ENCODE peak calls at places on chromosomes 7 and 10, in seven cellular contexts. H is A549, C is HepG2, G is SK-N-SH, W is GM12878, T is K562, K is GM23338. F is an unnamed sample.

GRCh38 chr10:7788640-7789335 is 811 bp downstream of the ATP5F1C start:
- DNase-seq in H (no peak), C (peak; percentile 28), G (peak; percentile 34), W (no peak), T (peak; percentile 57), K (peak; percentile 8), F (no peak)

GRCh38 chr10:60908896-60909295 is 35.1 kb downstream of the RHOBTB1 start:
- DNase-seq in H (no peak), C (peak; percentile 30), G (no peak), W (no peak), T (no peak), K (no peak), F (no peak)

GRCh38 chr10:129048513-129048912 is 418.5 kb upstream of the MGMT start:
- DNase-seq in H (no peak), C (no peak), G (no peak), W (no peak), T (no peak), K (no peak), F (no peak)

GRCh38 chr7:90530263-90530662 is 60.8 kb downstream of the PTTG1IP2 start:
- DNase-seq in H (no peak), C (no peak), G (no peak), W (no peak), T (no peak), K (no peak), F (no peak)

GRCh38 chr7:28409716-28410627 is 2.3 kb upstream of the CREB5 start:
- DNase-seq in H (peak; percentile 26), C (no peak), G (peak; percentile 76), W (no peak), T (no peak), K (peak; percentile 81), F (no peak)

GRCh38 chr10:52376665-52377354 is 62.7 kb downstream of the DKK1 start:
- DNase-seq in H (no peak), C (peak; percentile 67), G (no peak), W (no peak), T (no peak), K (no peak), F (no peak)

GRCh38 chr10:130022501-130023299 is 58.6 kb upstream of the EBF3 start:
- DNase-seq in H (no peak), C (no peak), G (no peak), W (no peak), T (no peak), K (no peak), F (no peak)

GRCh38 chr7:100389437-100390088 is 16.3 kb downstream of the PILRA start:
- DNase-seq in H (no peak), C (no peak), G (no peak), W (no peak), T (no peak), K (no peak), F (no peak)

GRCh38 chr7:651032-651728 is 75.3 kb upstream of the DNAAF5 start:
- DNase-seq in H (no peak), C (no peak), G (no peak), W (no peak), T (no peak), K (no peak), F (no peak)

GRCh38 chr10:91694170-91694794 is 61.4 kb upstream of the PPP1R3C start:
- DNase-seq in H (peak; percentile 58), C (peak; percentile 38), G (peak; percentile 47), W (no peak), T (peak; percentile 59), K (peak; percentile 69), F (no peak)

GRCh38 chr7:1590887-1591286 is 21.1 kb upstream of the PSMG3 start:
- DNase-seq in H (no peak), C (no peak), G (no peak), W (no peak), T (no peak), K (no peak), F (no peak)

GRCh38 chr10:18681366-18681765 is 22.1 kb downstream of the ARL5B start:
- DNase-seq in H (no peak), C (no peak), G (no peak), W (no peak), T (no peak), K (no peak), F (no peak)

GRCh38 chr7:33784000-33784399 is 121.3 kb upstream of the BMPER start:
- DNase-seq in H (no peak), C (no peak), G (no peak), W (no peak), T (no peak), K (no peak), F (no peak)

GRCh38 chr10:110834622-110835219 is 37.0 kb upstream of the PDCD4 start:
- DNase-seq in H (no peak), C (peak; percentile 50), G (no peak), W (no peak), T (peak; percentile 45), K (peak; percentile 67), F (no peak)

GRCh38 chr7:121499526-121500123 is 103.5 kb upstream of the FAM3C start:
- DNase-seq in H (no peak), C (no peak), G (no peak), W (no peak), T (no peak), K (no peak), F (no peak)

GRCh38 chr10:4041531-4042096 is 256.6 kb upstream of the KLF6 start:
- DNase-seq in H (no peak), C (no peak), G (no peak), W (no peak), T (no peak), K (no peak), F (no peak)

DNA sequence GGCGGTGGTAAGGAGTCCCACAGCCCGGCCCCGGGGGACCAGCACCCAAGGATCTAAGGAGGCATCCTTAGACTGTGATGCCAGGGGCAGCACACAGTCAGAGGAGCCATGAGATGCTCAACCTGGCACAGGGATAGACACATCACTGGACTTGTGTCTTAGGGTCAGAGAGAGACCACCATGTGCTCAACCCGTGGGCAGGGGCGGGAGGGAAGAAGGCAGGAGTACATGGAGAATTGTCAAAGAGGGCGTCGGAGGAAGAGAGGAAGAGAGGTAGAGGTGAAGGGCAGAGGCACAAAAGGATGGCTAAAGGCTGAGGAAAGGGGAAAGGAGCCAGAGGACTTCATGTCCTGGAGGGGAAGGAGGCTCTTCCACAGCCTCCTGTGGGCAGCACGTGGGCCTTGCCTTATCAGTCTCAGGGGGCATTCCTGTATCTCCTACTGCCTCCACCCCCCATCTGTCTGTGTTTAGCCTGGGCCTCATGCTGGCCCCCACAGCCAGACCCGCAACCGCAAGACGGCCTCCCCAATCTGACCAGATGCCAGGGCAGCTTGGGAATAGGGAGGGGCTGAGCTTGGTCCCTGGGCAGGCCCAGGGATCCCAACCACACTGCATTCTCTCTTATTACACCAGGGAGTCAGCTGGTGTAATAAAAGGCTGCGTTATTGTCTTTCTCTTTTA is 2.2 kb downstream of the ADCY1 start:
- DNase-seq in H (no peak), C (no peak), G (no peak), W (no peak), T (no peak), K (no peak), F (no peak)
- TF ChIP-seq REST in H (no peak), C (no peak), G (no peak), W (no peak), T (no peak), K (no peak), F (no peak)

DNA sequence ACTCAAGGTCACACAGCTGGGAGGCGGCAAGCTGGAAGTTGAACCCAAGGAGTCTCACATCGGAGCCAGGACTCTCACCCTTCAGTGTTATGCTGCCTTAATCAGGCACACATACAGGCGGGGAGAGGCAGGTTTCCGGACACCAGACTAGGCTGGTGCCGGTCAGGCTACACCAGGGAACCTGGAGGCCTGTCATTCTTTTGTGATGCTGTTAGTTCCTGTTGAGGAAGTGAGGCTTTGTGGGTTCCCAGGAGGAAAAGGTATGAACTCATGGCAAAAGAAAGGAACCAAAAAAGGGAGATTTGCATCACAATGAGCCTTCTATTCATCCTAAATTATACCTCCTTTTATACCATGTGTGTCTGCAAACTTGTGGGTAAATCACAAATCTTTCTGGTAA is 103.8 kb downstream of the TCF7L2 start:
- DNase-seq in H (no peak), C (no peak), G (no peak), W (no peak), T (no peak), K (peak; percentile 95), F (no peak)
- H3K4me1 ChIP-seq in H (peaks cover 64% of the 10 kb centered on the region), C (peaks cover 31% of the 10 kb centered on the region), G (peaks cover 45% of the 10 kb centered on the region), W (no peaks in the 10 kb centered on the region), T (no peaks in the 10 kb centered on the region), K (peaks cover 94% of the 10 kb centered on the region), F (peaks cover 89% of the 10 kb centered on the region)

DNA sequence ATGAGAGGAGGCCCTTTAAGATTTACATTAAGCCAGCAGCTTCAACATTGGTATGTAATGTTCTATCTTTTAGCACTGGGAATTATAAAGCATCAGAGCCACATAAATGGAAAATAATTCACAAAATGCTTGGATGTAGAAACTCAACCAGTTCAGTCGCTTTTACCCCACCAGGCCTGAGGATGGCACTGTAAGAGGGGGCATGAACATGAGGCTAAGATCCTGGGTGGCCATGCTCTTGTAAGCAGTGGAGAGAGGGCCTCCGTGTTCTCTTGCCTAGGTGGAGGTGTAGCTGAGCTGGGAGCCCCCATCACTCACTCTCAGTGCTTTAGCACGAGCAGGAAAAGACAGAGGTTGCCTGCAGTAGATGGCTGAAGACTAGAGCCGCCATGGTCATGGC is 238.8 kb downstream of the FANK1 start:
- DNase-seq in H (peak; percentile 36), C (no peak), G (no peak), W (no peak), T (peak; percentile 1), K (peak; percentile 59), F (no peak)
- TF ChIP-seq CTCF in H (no peak), C (peak; percentile 5), G (peak; percentile 43), W (no peak), T (no peak), K (peak; percentile 78), F (no peak)

DNA sequence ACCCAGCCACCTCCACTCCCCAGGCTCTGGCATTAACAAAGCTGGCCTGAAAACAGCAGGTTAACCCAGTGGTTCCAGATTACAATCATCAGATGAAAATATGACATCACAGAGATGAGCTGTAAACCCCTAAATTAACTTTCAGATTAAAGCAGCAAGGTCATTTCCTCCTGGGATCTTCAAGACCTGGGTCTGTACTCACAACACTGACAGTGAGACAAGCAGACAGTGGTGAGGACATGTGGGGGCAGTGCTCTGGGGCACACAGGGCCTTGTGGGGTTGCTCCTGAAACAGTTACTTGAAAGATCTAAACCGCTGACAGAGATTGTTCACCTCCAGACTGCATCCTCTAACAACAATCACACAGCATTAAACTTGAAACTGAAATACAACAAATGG is 134.1 kb downstream of the ZNF438 start:
- DNase-seq in H (no peak), C (no peak), G (no peak), W (no peak), T (no peak), K (no peak), F (no peak)
- TF ChIP-seq REST in H (no peak), C (no peak), G (no peak), W (no peak), T (no peak), K (no peak), F (no peak)

GRCh38 chr7:29547465-29547864 is 16.2 kb upstream of the PRR15 start:
- DNase-seq in H (no peak), C (no peak), G (no peak), W (no peak), T (no peak), K (no peak), F (no peak)
- H3K4me1 ChIP-seq in H (no peaks in the 10 kb centered on the region), C (no peaks in the 10 kb centered on the region), G (no peaks in the 10 kb centered on the region), W (no peaks in the 10 kb centered on the region), T (no peaks in the 10 kb centered on the region), K (no peaks in the 10 kb centered on the region), F (no peaks in the 10 kb centered on the region)

GRCh38 chr7:158247758-158248487 is 339.7 kb downstream of the PTPRN2 start:
- DNase-seq in H (no peak), C (no peak), G (no peak), W (no peak), T (no peak), K (no peak), F (no peak)
- TF ChIP-seq CTCF in H (no peak), C (no peak), G (no peak), W (no peak), T (no peak), K (no peak), F (no peak)

F was measured in Panc1.